ENCODE peak calls at places on chromosomes 4 and X, in five cellular contexts. P is left lung; T is stomach; V is SJCRH30; M is effector memory CD4-positive, alpha-beta T cell. Y is an unnamed sample. For H3K36me3 and H3K4me1, the result is how much of the 10 kb centered on the place peaks cover.

GRCh38 chr4:7823416-7823824 is 116.2 kb downstream of the AFAP1 start:
- DNase-seq in M (no peak), V (no peak), P (no peak), T (peak), Y (peak)

GRCh38 chr4:113955948-113956347 is 23.5 kb downstream of the ARSJ start:
- DNase-seq in P (no peak), M (no peak), T (no peak), V (no peak), Y (no peak)

GRCh38 chr4:153346563-153346962 is 2.1 kb downstream of the MND1 start:
- DNase-seq in V (peak), P (no peak), T (no peak), M (no peak), Y (no peak)

GRCh38 chr4:177696438-177696966 is 254.3 kb upstream of the AGA start:
- DNase-seq in M (no peak), P (no peak), V (no peak), T (no peak), Y (no peak)

GRCh38 chr4:84680956-84681355 is 98.0 kb downstream of the CDS1 start:
- DNase-seq in M (no peak), P (no peak), V (no peak), T (no peak), Y (no peak)

GRCh38 chrX:49892552-49892951 is 13.3 kb downstream of the USP27X start:
- DNase-seq in V (no peak), P (no peak), M (no peak), T (no peak), Y (no peak)

GRCh38 chrX:20693071-20693470 is 426.4 kb upstream of the RPS6KA3 start:
- DNase-seq in M (no peak), V (peak), T (no peak), P (no peak), Y (no peak)

GRCh38 chr4:62243895-62244294 is 1043.8 kb downstream of the ADGRL3 start:
- DNase-seq in T (no peak), P (no peak), M (no peak), V (no peak), Y (no peak)

GRCh38 chrX:21398424-21398823 is 24.2 kb downstream of the CNKSR2 start:
- DNase-seq in T (no peak), M (no peak), P (no peak), V (no peak), Y (no peak)

GRCh38 chrX:130805906-130806305 is 97.1 kb downstream of the ENOX2 start:
- DNase-seq in T (no peak), M (no peak), V (no peak), P (no peak), Y (no peak)

GRCh38 chr4:122798101-122798500 is 28.5 kb upstream of the FGF2 start:
- DNase-seq in M (no peak), P (no peak), V (peak), T (no peak), Y (no peak)

GRCh38 chr4:167219090-167219489 is 15.2 kb downstream of the SPOCK3 start:
- DNase-seq in T (no peak), M (no peak), P (no peak), V (peak), Y (no peak)

GRCh38 chrX:37860731-37861130 is 13.4 kb upstream of the DYNLT3 start:
- DNase-seq in P (no peak), V (no peak), M (no peak), T (no peak), Y (no peak)

GRCh38 chrX:38627683-38628082 is 66.3 kb downstream of the TSPAN7 start:
- DNase-seq in V (peak), M (no peak), P (no peak), T (no peak), Y (no peak)

GRCh38 chrX:16604300-16604699 is 45.7 kb upstream of the S100G start:
- DNase-seq in M (no peak), V (peak), T (no peak), P (no peak), Y (no peak)

GRCh38 chr4:94517492-94517891 is 65.8 kb downstream of the PDLIM5 start:
- DNase-seq in P (no peak), V (no peak), M (no peak), T (no peak), Y (no peak)

GRCh38 chr4:7767966-7768365 is 171.7 kb downstream of the AFAP1 start:
- DNase-seq in V (no peak), P (no peak), M (no peak), T (no peak), Y (no peak)

GRCh38 chrX:9340619-9341304 is 124.1 kb upstream of the TBL1X start:
- DNase-seq in V (peak), T (peak), M (peak), P (no peak), Y (peak)

GRCh38 chrX:9338986-9339385 is 125.9 kb upstream of the TBL1X start:
- DNase-seq in P (no peak), M (no peak), V (no peak), T (no peak), Y (no peak)

GRCh38 chrX:9342581-9343051 is 122.2 kb upstream of the TBL1X start:
- DNase-seq in P (peak), T (peak), M (peak), V (peak), Y (peak)

GRCh38 chrX:9341305-9342201 is 123.3 kb upstream of the TBL1X start:
- DNase-seq in M (peak), P (peak), T (peak), V (peak), Y (no peak)

DNA sequence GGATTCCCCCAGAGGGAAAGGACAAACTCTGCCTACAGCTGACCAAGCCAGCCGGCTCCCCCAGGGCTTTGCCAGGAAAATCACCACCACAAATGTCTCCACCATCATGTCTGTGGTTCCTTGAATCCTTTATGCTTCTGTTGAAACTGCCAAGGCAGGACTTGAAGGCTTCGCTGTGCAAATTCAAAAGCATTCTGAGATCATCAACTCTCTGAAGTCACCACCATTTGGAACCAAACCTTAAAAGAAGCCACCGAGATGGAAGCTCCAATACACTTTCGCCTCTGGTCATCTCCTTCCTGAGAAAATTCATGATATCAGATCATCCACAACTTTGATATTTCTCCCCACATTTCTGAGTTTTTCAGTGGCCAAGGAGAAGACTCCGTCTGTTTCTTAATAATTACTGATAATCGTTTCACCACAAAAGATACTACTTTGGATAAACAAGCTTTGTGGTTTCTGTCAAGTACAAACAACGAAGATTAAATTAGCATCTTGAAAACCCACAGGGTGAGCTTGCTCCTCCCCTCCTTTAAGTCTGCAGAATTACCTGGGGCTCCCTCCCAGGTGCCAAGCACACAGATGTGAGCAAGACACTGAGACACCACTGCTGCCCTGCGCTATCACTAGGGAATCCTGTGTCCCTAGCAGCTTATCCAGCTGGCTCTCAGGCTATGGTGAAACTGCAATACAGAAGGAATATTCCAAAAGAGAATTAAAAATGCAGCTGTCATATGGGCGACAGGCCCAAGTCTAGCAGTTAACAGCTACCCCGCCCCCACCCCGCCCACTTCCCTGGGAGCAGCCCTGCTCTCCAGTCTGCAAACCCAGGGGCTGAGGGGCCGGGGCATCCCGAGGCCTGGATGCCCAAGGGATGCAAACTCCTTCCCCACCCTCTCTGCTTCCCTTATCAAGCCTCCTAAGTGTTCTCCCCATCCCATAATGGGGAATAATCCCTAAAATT is 125.0 kb upstream of the TBL1X start:
- DNase-seq in T (no peak), P (no peak), V (peak), M (no peak), Y (no peak)
- H3K27ac ChIP-seq in T (peak), P (peak), V (peak), M (peak), Y (peak)

DNA sequence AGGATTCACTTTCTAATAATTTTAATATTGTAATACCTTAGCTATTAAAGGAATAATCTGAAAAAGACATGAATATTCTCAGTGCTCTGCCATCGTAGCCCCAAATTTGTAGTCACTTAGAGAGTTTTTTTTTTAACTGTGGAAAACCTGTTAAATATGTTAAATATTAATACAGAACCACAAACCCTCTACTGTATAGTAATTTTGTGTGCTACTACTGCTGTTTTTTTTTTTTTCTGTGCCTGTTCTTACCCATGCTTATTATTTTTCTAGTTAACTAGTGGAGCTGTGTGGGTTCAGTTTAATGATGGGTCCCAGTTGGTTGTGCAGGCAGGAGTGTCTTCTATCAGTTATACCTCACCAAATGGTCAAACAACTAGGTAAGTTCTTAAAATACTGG is 15.8 kb downstream of the PLK4 start:
- DNase-seq in T (no peak), M (no peak), V (no peak), P (no peak), Y (no peak)
- H3K36me3 ChIP-seq in T (under half), M (under half), V (half or more), P (under half), Y (under half)

GRCh38 chr4:1788254-1788973 is 4.7 kb upstream of the FGFR3 start:
- DNase-seq in P (no peak), T (no peak), V (no peak), M (no peak), Y (no peak)

GRCh38 chr4:1789552-1789951 is 3.5 kb upstream of the FGFR3 start:
- DNase-seq in T (no peak), V (no peak), P (no peak), M (no peak), Y (no peak)

GRCh38 chr4:1785592-1785991 is 7.5 kb upstream of the FGFR3 start:
- DNase-seq in M (no peak), T (no peak), P (no peak), V (no peak), Y (no peak)

GRCh38 chr4:1786544-1787362 is 6.3 kb upstream of the FGFR3 start:
- DNase-seq in V (no peak), T (no peak), P (no peak), M (no peak), Y (no peak)

GRCh38 chr4:1787411-1788077 is 5.5 kb upstream of the FGFR3 start:
- DNase-seq in V (no peak), T (no peak), M (no peak), P (no peak), Y (no peak)
- H3K4me1 ChIP-seq in V (under half), T (under half), M (under half), P (under half), Y (under half)

DNA sequence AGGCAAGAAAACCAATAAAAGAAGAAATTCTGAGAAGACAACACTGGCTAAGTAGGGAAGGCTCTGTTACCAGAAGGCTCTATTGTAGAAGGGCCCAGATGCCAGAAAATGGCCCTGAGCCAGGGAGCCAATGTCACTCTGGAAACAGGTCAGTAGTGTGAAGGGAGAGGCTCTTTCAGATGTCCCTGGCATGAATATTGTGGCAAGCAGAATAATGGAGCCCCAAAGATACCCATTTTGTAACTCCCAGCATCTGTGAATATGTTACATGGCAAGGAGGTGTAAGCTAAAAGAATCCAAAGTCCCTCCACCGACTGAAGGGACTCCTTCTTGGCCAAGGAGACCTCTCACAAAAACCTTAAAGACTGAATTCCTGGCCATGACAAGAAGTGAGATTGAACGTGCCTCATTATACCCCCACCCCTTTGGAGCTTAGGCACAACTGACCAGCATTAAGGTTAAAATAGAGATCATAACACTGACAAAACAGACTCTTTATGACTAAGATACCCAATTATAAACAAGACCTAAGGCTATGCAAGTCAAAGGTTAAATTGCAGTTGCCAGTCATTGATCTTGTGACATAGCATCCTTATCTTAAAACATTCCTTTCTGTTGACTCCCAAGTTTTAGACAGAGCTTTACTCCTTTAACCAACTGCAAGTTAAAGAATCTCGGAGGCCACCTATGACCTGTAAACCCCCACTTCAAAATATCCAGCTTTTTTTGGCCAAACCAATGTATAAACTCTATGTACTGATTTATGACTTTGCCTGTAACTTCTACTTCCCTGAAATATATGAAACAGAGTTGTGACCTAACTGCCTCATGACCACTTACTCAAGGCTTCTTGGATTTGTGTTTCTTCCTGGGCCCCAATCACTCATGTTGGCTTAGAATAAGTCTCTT is 42.2 kb upstream of the SMIM10 start:
- DNase-seq in M (no peak), T (no peak), P (no peak), V (no peak), Y (peak)
- H3K27ac ChIP-seq in M (no peak), T (no peak), P (no peak), V (no peak), Y (no peak)

GRCh38 chr4:5863461-5864113 is 29.3 kb downstream of the CRMP1 start:
- DNase-seq in T (no peak), V (peak), P (no peak), M (no peak), Y (no peak)
- H3K36me3 ChIP-seq in T (under half), V (under half), P (under half), M (under half), Y (under half)

GRCh38 chr4:89301902-89302301 is 5.7 kb downstream of the GPRIN3 start:
- DNase-seq in V (no peak), T (no peak), P (no peak), M (no peak), Y (no peak)

GRCh38 chr4:89305028-89305427 is 2.6 kb downstream of the GPRIN3 start:
- DNase-seq in P (no peak), V (no peak), M (no peak), T (no peak), Y (no peak)

GRCh38 chr4:89301003-89301402 is 6.6 kb downstream of the GPRIN3 start:
- DNase-seq in M (no peak), T (no peak), V (no peak), P (no peak), Y (no peak)

GRCh38 chr4:89303989-89304388 is 3.6 kb downstream of the GPRIN3 start:
- DNase-seq in T (no peak), V (no peak), P (no peak), M (no peak), Y (no peak)

GRCh38 chr4:89303177-89303576 is 4.4 kb downstream of the GPRIN3 start:
- DNase-seq in M (peak), V (no peak), T (no peak), P (no peak), Y (peak)
- H3K4me1 ChIP-seq in M (half or more), V (under half), T (under half), P (half or more), Y (under half)

GRCh38 chr4:55136634-55137033 is 11.2 kb upstream of the KDR start:
- DNase-seq in P (no peak), M (no peak), V (no peak), T (no peak), Y (no peak)

GRCh38 chr4:55127521-55127920 is 2.1 kb upstream of the KDR start:
- DNase-seq in P (no peak), V (no peak), T (no peak), M (no peak), Y (no peak)

GRCh38 chr4:55138367-55138766 is 13.0 kb upstream of the KDR start:
- DNase-seq in T (no peak), M (no peak), V (no peak), P (no peak), Y (no peak)

GRCh38 chr4:55127053-55127452 is 1.7 kb upstream of the KDR start:
- DNase-seq in T (no peak), M (no peak), P (no peak), V (no peak), Y (no peak)

DNA sequence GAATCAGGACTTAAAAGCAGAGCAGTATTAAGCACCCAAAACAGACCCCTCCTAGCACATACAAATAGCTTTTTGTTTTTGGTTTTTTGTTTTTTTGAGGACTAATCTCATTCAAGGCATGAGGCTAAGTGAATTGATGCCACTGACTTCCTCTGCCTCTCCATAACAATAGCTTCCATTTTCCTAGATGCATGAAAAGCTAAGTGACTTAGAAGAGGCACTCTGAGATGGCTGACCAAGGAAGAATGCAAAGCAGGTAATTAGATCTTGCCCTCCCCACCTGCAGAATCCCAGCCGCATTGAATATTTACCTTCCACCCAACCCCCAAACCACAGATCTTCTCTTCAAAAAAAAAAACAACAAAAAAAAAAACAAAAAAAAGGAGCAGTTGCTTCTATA is 7.4 kb upstream of the KDR start:
- DNase-seq in M (no peak), V (no peak), T (no peak), P (no peak), Y (no peak)
- H3K27ac ChIP-seq in M (no peak), V (no peak), T (no peak), P (no peak), Y (no peak)

Y was measured in ascending aorta.